ENCODE peak calls at places on chromosome 6, in six cellular contexts. I, L, B, V, U and A are unnamed samples.

GRCh38 chr6:169707772-169708171 is 5.8 kb downstream of the C6orf120 start:
- DNase-seq in I (no peak), L (no peak), B (no peak), V (no peak), U (no peak), A (no peak)

GRCh38 chr6:5667737-5668136 is 339.0 kb downstream of the NRN1 start:
- DNase-seq in I (no peak), L (no peak), B (no peak), V (no peak), U (no peak), A (peak)

GRCh38 chr6:99543968-99544367 is 24.5 kb downstream of the CCNC start:
- DNase-seq in I (no peak), L (no peak), B (no peak), V (no peak), U (no peak), A (no peak)

GRCh38 chr6:73234732-73235131 is 9.4 kb upstream of the KHDC1L start:
- DNase-seq in I (no peak), L (peak), B (no peak), V (no peak), U (no peak), A (no peak)

GRCh38 chr6:93494057-93494456 is 74.7 kb upstream of the EPHA7 start:
- DNase-seq in I (no peak), L (no peak), B (no peak), V (no peak), U (no peak), A (no peak)

GRCh38 chr6:21773199-21773974 is 179.8 kb downstream of the SOX4 start:
- DNase-seq in I (no peak), L (no peak), B (no peak), V (no peak), U (no peak), A (no peak)

GRCh38 chr6:134609862-134610261 is 291.9 kb upstream of the SGK1 start:
- DNase-seq in I (no peak), L (no peak), B (no peak), V (no peak), U (no peak), A (no peak)

GRCh38 chr6:133701633-133702331 is 187.1 kb upstream of the TCF21 start:
- DNase-seq in I (no peak), L (no peak), B (peak), V (no peak), U (peak), A (no peak)

GRCh38 chr6:123898669-123899068 is 95.0 kb downstream of the NKAIN2 start:
- DNase-seq in I (no peak), L (no peak), B (no peak), V (no peak), U (no peak), A (no peak)

GRCh38 chr6:106360410-106360988 is at the start of gene CRYBG1:
- DNase-seq in I (no peak), L (no peak), B (peak), V (peak), U (peak), A (no peak)

GRCh38 chr6:18600236-18600635 is 213.1 kb downstream of the RNF144B start:
- DNase-seq in I (no peak), L (no peak), B (no peak), V (no peak), U (no peak), A (no peak)

GRCh38 chr6:63267828-63268227 is 52.0 kb downstream of the LGSN start:
- DNase-seq in I (no peak), L (no peak), B (no peak), V (no peak), U (no peak), A (no peak)

GRCh38 chr6:19327246-19327645 is 509.9 kb upstream of the ID4 start:
- DNase-seq in I (no peak), L (no peak), B (no peak), V (no peak), U (no peak), A (no peak)

GRCh38 chr6:89818977-89819335 is 638 bp downstream of the MDN1 start:
- DNase-seq in I (no peak), L (no peak), B (peak), V (no peak), U (no peak), A (peak)

GRCh38 chr6:108236791-108237190 is 24.0 kb downstream of the SNX3 start:
- DNase-seq in I (no peak), L (no peak), B (no peak), V (no peak), U (no peak), A (no peak)

GRCh38 chr6:30518505-30518850 is 29.2 kb downstream of the HLA-E start:
- DNase-seq in I (no peak), L (no peak), B (no peak), V (no peak), U (peak), A (peak)

GRCh38 chr6:149935246-149935645 is 6.6 kb upstream of the ULBP2 start:
- DNase-seq in I (no peak), L (no peak), B (no peak), V (no peak), U (no peak), A (no peak)

GRCh38 chr6:150922137-150922536 is 56.6 kb downstream of the MTHFD1L start:
- DNase-seq in I (no peak), L (no peak), B (no peak), V (no peak), U (no peak), A (no peak)

GRCh38 chr6:129634411-129635230 is 75.4 kb downstream of the ARHGAP18 start:
- DNase-seq in I (no peak), L (no peak), B (no peak), V (no peak), U (no peak), A (no peak)

GRCh38 chr6:1315560-1316386 is 3.9 kb downstream of the FOXQ1 start:
- DNase-seq in I (no peak), L (no peak), B (no peak), V (no peak), U (no peak), A (no peak)

GRCh38 chr6:165599121-165599520 is 63.9 kb downstream of the PDE10A start:
- DNase-seq in I (no peak), L (no peak), B (no peak), V (no peak), U (no peak), A (no peak)

GRCh38 chr6:129104131-129104530 is 221.2 kb downstream of the LAMA2 start:
- DNase-seq in I (no peak), L (peak), B (no peak), V (no peak), U (no peak), A (no peak)

GRCh38 chr6:143782517-143782916 is 60.6 kb upstream of the LTV1 start:
- DNase-seq in I (no peak), L (peak), B (no peak), V (no peak), U (no peak), A (no peak)

GRCh38 chr6:146543211-146543939 is at the start of gene RAB32:
- DNase-seq in I (peak), L (peak), B (peak), V (peak), U (peak), A (no peak)

GRCh38 chr6:11972806-11973205 is 39.3 kb upstream of the HIVEP1 start:
- DNase-seq in I (no peak), L (no peak), B (no peak), V (no peak), U (no peak), A (no peak)

GRCh38 chr6:119361209-119361608 is 11.6 kb upstream of the MAN1A1 start:
- DNase-seq in I (no peak), L (no peak), B (no peak), V (no peak), U (no peak), A (no peak)

GRCh38 chr6:106185626-106186025 is 99.5 kb downstream of the PRDM1 start:
- DNase-seq in I (no peak), L (no peak), B (no peak), V (no peak), U (no peak), A (no peak)

GRCh38 chr6:35494161-35494563 is 2.7 kb downstream of the TEAD3 start:
- DNase-seq in I (no peak), L (no peak), B (no peak), V (no peak), U (no peak), A (no peak)

GRCh38 chr6:131255434-131255833 is 120.2 kb downstream of the AKAP7 start:
- DNase-seq in I (no peak), L (no peak), B (no peak), V (no peak), U (no peak), A (no peak)

GRCh38 chr6:143514996-143515760 is 3.7 kb upstream of the FUCA2 start:
- DNase-seq in I (no peak), L (no peak), B (no peak), V (peak), U (no peak), A (no peak)

GRCh38 chr6:164927288-164928040 is 381.9 kb downstream of the C6orf118 start:
- DNase-seq in I (no peak), L (peak), B (peak), V (peak), U (peak), A (peak)

GRCh38 chr6:63677282-63677681 is 41.7 kb downstream of the PHF3 start:
- DNase-seq in I (no peak), L (no peak), B (no peak), V (no peak), U (no peak), A (no peak)

GRCh38 chr6:161418458-161418945 is 144.6 kb upstream of the AGPAT4 start:
- DNase-seq in I (peak), L (peak), B (peak), V (no peak), U (peak), A (peak)

GRCh38 chr6:66307490-66307889 is 600.5 kb upstream of the EYS start:
- DNase-seq in I (no peak), L (no peak), B (no peak), V (no peak), U (no peak), A (no peak)

GRCh38 chr6:42038811-42039408 is 11.4 kb upstream of the TAF8 start:
- DNase-seq in I (no peak), L (peak), B (no peak), V (no peak), U (no peak), A (no peak)

GRCh38 chr6:42045538-42046460 is 4.5 kb upstream of the TAF8 start:
- DNase-seq in I (peak), L (peak), B (peak), V (peak), U (no peak), A (peak)

GRCh38 chr6:42043787-42044475 is 6.4 kb upstream of the TAF8 start:
- DNase-seq in I (peak), L (peak), B (peak), V (peak), U (peak), A (peak)

GRCh38 chr6:42041131-42042055 is 8.9 kb upstream of the TAF8 start:
- DNase-seq in I (no peak), L (no peak), B (no peak), V (no peak), U (no peak), A (peak)

GRCh38 chr6:42042108-42042507 is 8.2 kb upstream of the TAF8 start:
- DNase-seq in I (no peak), L (no peak), B (no peak), V (no peak), U (no peak), A (no peak)
- H3K4me3 ChIP-seq in I (no peak), L (no peak), B (no peak), V (no peak), U (no peak), A (no peak)

DNA sequence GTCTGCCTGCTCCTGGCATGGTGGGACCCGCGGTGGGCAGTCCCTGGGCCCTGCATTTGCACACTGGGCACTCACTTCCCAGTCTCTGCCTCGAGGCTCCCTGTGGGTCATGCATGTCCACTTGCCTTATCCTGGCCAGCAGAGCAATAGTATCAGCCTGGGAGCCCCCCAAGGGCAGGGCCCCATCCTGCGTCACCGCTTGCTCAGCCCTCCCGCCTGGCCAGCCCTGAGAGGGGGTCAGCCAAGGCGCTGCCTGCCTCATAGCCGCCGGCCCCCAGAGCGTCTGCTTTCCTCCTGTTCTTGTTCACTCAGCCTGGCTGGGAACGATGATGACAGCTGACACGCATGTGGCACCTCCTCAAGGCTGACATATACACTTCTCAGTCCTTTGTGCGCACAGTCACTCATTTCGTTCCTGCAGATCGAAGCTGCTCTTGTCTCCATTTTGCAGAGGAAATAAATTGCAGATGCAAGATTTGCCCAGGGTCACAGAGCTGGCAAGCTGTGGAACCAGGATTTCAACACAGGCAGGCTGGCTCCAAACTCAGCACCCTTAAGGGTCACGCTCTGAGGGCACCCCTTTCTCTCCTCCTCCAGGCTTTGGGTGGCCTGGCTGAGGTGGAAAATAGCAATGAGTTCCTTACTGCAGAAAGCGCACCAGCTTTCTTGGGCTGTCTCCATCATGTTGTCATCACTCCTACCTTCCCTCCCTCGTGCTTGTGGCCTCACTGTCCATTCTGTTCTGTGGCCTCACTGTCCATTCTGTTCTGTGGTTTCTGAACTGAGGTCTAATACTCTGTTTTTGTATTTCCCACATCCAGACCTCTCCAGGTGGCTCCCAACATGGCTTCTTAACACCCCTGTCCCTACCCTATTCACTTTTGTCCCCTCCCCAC is 17.2 kb downstream of the KCNK17 start:
- DNase-seq in I (no peak), L (no peak), B (no peak), V (no peak), U (no peak), A (no peak)
- H3K4me3 ChIP-seq in I (no peak), L (no peak), B (no peak), V (no peak), U (no peak), A (no peak)

DNA sequence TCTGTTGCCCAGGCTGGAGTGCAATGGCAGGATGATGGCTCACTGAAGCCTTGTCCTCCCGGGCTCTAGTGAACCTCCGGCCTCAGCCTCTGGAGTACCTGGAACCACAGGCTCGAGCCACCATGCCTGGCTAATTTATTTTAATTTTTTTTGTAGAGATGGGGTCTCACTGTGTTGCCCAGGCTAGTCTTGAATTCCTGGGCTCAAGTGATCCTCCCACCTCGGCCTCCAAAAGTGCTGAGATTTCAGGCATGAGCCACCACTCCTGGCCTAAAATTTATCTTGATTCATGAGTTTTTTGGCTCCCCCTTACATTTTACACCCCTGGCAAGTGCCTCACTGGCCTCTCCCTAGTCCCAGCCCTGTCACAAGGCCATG is 2.5 kb upstream of the SLC29A1 start:
- DNase-seq in I (no peak), L (no peak), B (no peak), V (no peak), U (no peak), A (no peak)
- H3K4me3 ChIP-seq in I (no peak), L (no peak), B (no peak), V (peak), U (no peak), A (no peak)

GRCh38 chr6:3455490-3456394 is 1.1 kb downstream of the SLC22A23 start:
- DNase-seq in I (no peak), L (no peak), B (no peak), V (peak), U (no peak), A (no peak)

GRCh38 chr6:3455121-3455489 is 1.7 kb downstream of the SLC22A23 start:
- DNase-seq in I (no peak), L (no peak), B (no peak), V (no peak), U (no peak), A (no peak)

GRCh38 chr6:3454206-3455016 is 2.4 kb downstream of the SLC22A23 start:
- DNase-seq in I (no peak), L (no peak), B (no peak), V (no peak), U (no peak), A (no peak)

GRCh38 chr6:3451498-3451897 is 5.4 kb downstream of the SLC22A23 start:
- DNase-seq in I (no peak), L (no peak), B (no peak), V (no peak), U (no peak), A (no peak)

GRCh38 chr6:3453410-3453809 is 3.4 kb downstream of the SLC22A23 start:
- DNase-seq in I (no peak), L (no peak), B (no peak), V (no peak), U (no peak), A (no peak)
- H3K4me3 ChIP-seq in I (no peak), L (no peak), B (no peak), V (no peak), U (no peak), A (no peak)

GRCh38 chr6:137161975-137162374 is 11.5 kb downstream of the IL22RA2 start:
- DNase-seq in I (no peak), L (no peak), B (no peak), V (no peak), U (no peak), A (no peak)

GRCh38 chr6:137165375-137166246 is 7.8 kb downstream of the IL22RA2 start:
- DNase-seq in I (no peak), L (no peak), B (peak), V (no peak), U (peak), A (peak)

GRCh38 chr6:137160763-137161162 is 12.7 kb downstream of the IL22RA2 start:
- DNase-seq in I (no peak), L (peak), B (no peak), V (no peak), U (no peak), A (no peak)

GRCh38 chr6:137163732-137164318 is 9.6 kb downstream of the IL22RA2 start:
- DNase-seq in I (no peak), L (no peak), B (no peak), V (no peak), U (no peak), A (no peak)

DNA sequence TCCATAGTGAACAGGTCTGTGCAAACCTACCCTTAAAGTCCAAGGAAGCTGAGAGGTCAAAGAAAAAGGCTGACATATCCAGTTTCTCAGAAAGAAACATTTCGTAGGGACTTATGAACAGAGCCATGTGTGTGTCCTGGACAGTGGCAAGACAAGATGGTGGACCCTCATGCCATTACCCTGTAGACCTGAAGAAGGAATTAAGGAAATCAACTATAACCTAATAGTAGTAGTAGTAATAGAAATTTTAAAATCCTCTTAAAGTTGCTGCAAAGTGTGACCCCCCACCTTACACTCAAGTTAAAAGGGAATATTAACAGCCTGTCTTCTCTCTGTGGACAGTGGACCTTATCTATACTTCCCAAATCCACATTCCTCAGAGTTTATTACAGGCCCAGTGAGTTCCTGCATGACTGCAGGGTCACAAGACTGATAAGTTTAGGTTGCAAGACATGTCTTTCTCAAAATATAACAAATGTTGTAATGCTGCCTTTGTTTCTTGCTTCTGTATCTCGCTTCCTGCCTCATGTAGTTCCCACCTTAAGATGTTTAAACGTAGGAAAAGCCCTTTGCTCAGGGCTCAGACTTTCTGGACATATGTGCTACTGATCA is 10.6 kb downstream of the IL22RA2 start:
- DNase-seq in I (no peak), L (no peak), B (no peak), V (no peak), U (no peak), A (no peak)
- H3K4me3 ChIP-seq in I (no peak), L (no peak), B (no peak), V (no peak), U (no peak), A (no peak)

GRCh38 chr6:28589234-28589951 is 63.7 kb downstream of the GPX5 start:
- DNase-seq in I (peak), L (peak), B (peak), V (no peak), U (peak), A (peak)

GRCh38 chr6:28587011-28587745 is 61.5 kb downstream of the GPX5 start:
- DNase-seq in I (peak), L (no peak), B (peak), V (peak), U (peak), A (no peak)

GRCh38 chr6:28589952-28590340 is 64.3 kb downstream of the GPX5 start:
- DNase-seq in I (no peak), L (no peak), B (no peak), V (no peak), U (peak), A (no peak)

GRCh38 chr6:28586273-28586672 is 60.6 kb downstream of the GPX5 start:
- DNase-seq in I (no peak), L (no peak), B (no peak), V (no peak), U (no peak), A (no peak)

GRCh38 chr6:28587746-28588075 is 62.0 kb downstream of the GPX5 start:
- DNase-seq in I (no peak), L (no peak), B (no peak), V (no peak), U (no peak), A (no peak)
- H3K4me3 ChIP-seq in I (peak), L (peak), B (peak), V (peak), U (peak), A (no peak)

DNA sequence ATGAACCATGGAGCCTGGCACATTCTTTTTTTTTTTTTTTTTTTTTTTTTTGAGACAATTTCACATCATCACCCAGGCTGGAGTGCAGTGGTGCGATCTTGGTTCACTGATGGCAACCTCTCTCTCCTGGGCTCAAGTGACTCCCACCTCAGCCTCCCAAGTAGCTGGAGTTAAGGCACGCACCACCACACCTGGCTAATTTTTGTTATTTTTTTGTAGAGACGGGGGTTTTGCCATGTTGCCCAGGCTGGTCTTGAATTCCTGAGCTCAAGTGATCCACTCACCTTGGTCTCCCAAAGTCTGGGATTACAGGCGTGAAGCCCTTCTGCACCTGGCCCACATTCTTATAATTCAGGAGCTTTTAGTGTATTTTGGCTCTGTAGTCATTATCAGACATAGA is 17.4 kb downstream of the ARID1B start:
- DNase-seq in I (no peak), L (no peak), B (no peak), V (no peak), U (no peak), A (no peak)
- H3K4me3 ChIP-seq in I (no peak), L (no peak), B (peak), V (no peak), U (no peak), A (no peak)